ENCODE peak calls at places on chromosomes 1 and 21, in four cellular contexts. L is GM13976, P is Right ventricle myocardium superior, Q is NCI-H526. N is an unnamed sample.

GRCh38 chr1:19892628-19893168 is 10.5 kb downstream of the OTUD3 start:
- DNase-seq in L (no peak), P (no peak), Q (no peak), N (no peak)

GRCh38 chr1:238488406-238488805 is 597.7 kb upstream of the ZP4 start:
- DNase-seq in L (no peak), P (no peak), Q (no peak), N (no peak)

GRCh38 chr1:83959824-83960441 is 39.0 kb downstream of the TTLL7 start:
- DNase-seq in L (no peak), P (no peak), Q (no peak), N (no peak)

GRCh38 chr1:18417317-18418269 is 63.1 kb upstream of the KLHDC7A start:
- DNase-seq in L (no peak), P (no peak), Q (no peak), N (no peak)

GRCh38 chr1:188794969-188795368 is 1682.7 kb downstream of the BRINP3 start:
- DNase-seq in L (no peak), P (no peak), Q (no peak), N (no peak)

GRCh38 chr1:14913475-14914155 is 239.9 kb upstream of the TMEM51 start:
- DNase-seq in L (peak), P (no peak), Q (peak), N (no peak)

GRCh38 chr1:56374026-56374974 is 205.1 kb downstream of the PLPP3 start:
- DNase-seq in L (no peak), P (peak), Q (no peak), N (no peak)

GRCh38 chr21:35026617-35027557 is 22.2 kb downstream of the RUNX1 start:
- DNase-seq in L (peak), P (peak), Q (peak), N (peak)

GRCh38 chr1:78263459-78263858 is 217.7 kb downstream of the GIPC2 start:
- DNase-seq in L (no peak), P (no peak), Q (no peak), N (no peak)

GRCh38 chr1:221625026-221625425 is 116.9 kb downstream of the DUSP10 start:
- DNase-seq in L (no peak), P (no peak), Q (no peak), N (no peak)

GRCh38 chr1:36183309-36183856 is 27.4 kb downstream of the MAP7D1 start:
- DNase-seq in L (no peak), P (no peak), Q (no peak), N (no peak)

GRCh38 chr1:36583080-36583479 is 100.4 kb upstream of the CSF3R start:
- DNase-seq in L (no peak), P (no peak), Q (no peak), N (no peak)

GRCh38 chr1:37765937-37766664 is 1.2 kb upstream of the EPHA10 start:
- DNase-seq in L (peak), P (no peak), Q (peak), N (no peak)

GRCh38 chr21:24759348-24760118 is 847.7 kb downstream of the MRPL39 start:
- DNase-seq in L (no peak), P (no peak), Q (no peak), N (no peak)

GRCh38 chr1:244852694-244853093 is 11.6 kb downstream of the HNRNPU start:
- DNase-seq in L (no peak), P (no peak), Q (no peak), N (no peak)

GRCh38 chr1:233229291-233229690 is 66.2 kb downstream of the PCNX2 start:
- DNase-seq in L (no peak), P (no peak), Q (peak), N (no peak)

GRCh38 chr1:239930646-239931262 is 160.9 kb upstream of the FMN2 start:
- DNase-seq in L (no peak), P (no peak), Q (no peak), N (no peak)

GRCh38 chr1:50441183-50441582 is 17.9 kb upstream of the DMRTA2 start:
- DNase-seq in L (no peak), P (no peak), Q (no peak), N (no peak)

GRCh38 chr1:236541710-236542109 is 17.9 kb downstream of the LGALS8 start:
- DNase-seq in L (no peak), P (no peak), Q (no peak), N (no peak)

GRCh38 chr21:29260461-29260860 is 38.3 kb upstream of the BACH1 start:
- DNase-seq in L (no peak), P (no peak), Q (no peak), N (no peak)

GRCh38 chr1:226407497-226408284 is at the start of gene PARP1:
- DNase-seq in L (peak), P (peak), Q (peak), N (peak)

N was measured in left lung.